ENCODE peak calls at places on chromosomes 12 and 14, in six cellular contexts. One of them, this sample, is unnamed.

GRCh38 chr12:89345830-89346740 is 6.2 kb downstream of the DUSP6 start:
- DNase-seq in GM12878: peak; percentile 88
- DNase-seq in K562: no peak
- DNase-seq in GM12891: peak; percentile 46
- DNase-seq in H1: no peak
- DNase-seq in HepG2: no peak
- DNase-seq in this sample: peak; percentile 41

GRCh38 chr14:67270354-67270753 is 29.1 kb downstream of the PALS1 start:
- DNase-seq in GM12891: no peak
- DNase-seq in GM12878: no peak
- DNase-seq in K562: no peak
- DNase-seq in H1: no peak
- DNase-seq in HepG2: no peak
- DNase-seq in this sample: no peak

GRCh38 chr14:52922656-52923055 is 28.2 kb downstream of the FERMT2 start:
- DNase-seq in H1: no peak
- DNase-seq in K562: no peak
- DNase-seq in HepG2: no peak
- DNase-seq in GM12891: no peak
- DNase-seq in GM12878: no peak
- DNase-seq in this sample: no peak

GRCh38 chr14:59541731-59542130 is 34.9 kb downstream of the CCDC175 start:
- DNase-seq in GM12891: no peak
- DNase-seq in K562: no peak
- DNase-seq in H1: no peak
- DNase-seq in HepG2: no peak
- DNase-seq in GM12878: no peak
- DNase-seq in this sample: no peak

GRCh38 chr12:51887476-51888315 is at the start of gene ANKRD33:
- DNase-seq in H1: no peak
- DNase-seq in GM12878: no peak
- DNase-seq in HepG2: no peak
- DNase-seq in GM12891: no peak
- DNase-seq in K562: peak; percentile 88
- DNase-seq in this sample: no peak

GRCh38 chr12:112985655-112986290 is 7.5 kb downstream of the OAS2 start:
- DNase-seq in GM12891: no peak
- DNase-seq in HepG2: no peak
- DNase-seq in GM12878: no peak
- DNase-seq in H1: no peak
- DNase-seq in K562: no peak
- DNase-seq in this sample: no peak

GRCh38 chr14:22646570-22647254 is 2.6 kb upstream of the OR6J1 start:
- DNase-seq in HepG2: no peak
- DNase-seq in GM12878: no peak
- DNase-seq in K562: no peak
- DNase-seq in H1: no peak
- DNase-seq in GM12891: no peak
- DNase-seq in this sample: no peak

GRCh38 chr14:23094666-23095195 is at the start of gene ACIN1:
- DNase-seq in HepG2: peak; percentile 95
- DNase-seq in GM12878: peak; percentile 65
- DNase-seq in H1: no peak
- DNase-seq in K562: peak; percentile 91
- DNase-seq in GM12891: peak; percentile 56
- DNase-seq in this sample: peak; percentile 53

GRCh38 chr14:61434315-61434714 is 112.9 kb downstream of the PRKCH start:
- DNase-seq in H1: no peak
- DNase-seq in HepG2: no peak
- DNase-seq in GM12891: no peak
- DNase-seq in K562: no peak
- DNase-seq in GM12878: no peak
- DNase-seq in this sample: no peak

GRCh38 chr12:116861331-116861730 is 19.9 kb downstream of the HRK start:
- DNase-seq in H1: no peak
- DNase-seq in GM12878: peak; percentile 43
- DNase-seq in K562: peak; percentile 22
- DNase-seq in HepG2: no peak
- DNase-seq in GM12891: no peak
- DNase-seq in this sample: no peak

GRCh38 chr14:44316647-44317432 is 190.2 kb downstream of the FSCB start:
- DNase-seq in K562: peak; percentile 36
- DNase-seq in GM12891: no peak
- DNase-seq in H1: no peak
- DNase-seq in HepG2: peak; percentile 58
- DNase-seq in GM12878: no peak
- DNase-seq in this sample: no peak

GRCh38 chr14:37697489-37698121 is 102.2 kb downstream of the TTC6 start:
- DNase-seq in H1: no peak
- DNase-seq in HepG2: peak; percentile 96
- DNase-seq in K562: no peak
- DNase-seq in GM12878: no peak
- DNase-seq in GM12891: no peak
- DNase-seq in this sample: no peak

GRCh38 chr14:78754059-78754458 is 583.9 kb downstream of the NRXN3 start:
- DNase-seq in K562: no peak
- DNase-seq in H1: no peak
- DNase-seq in GM12891: no peak
- DNase-seq in HepG2: no peak
- DNase-seq in GM12878: no peak
- DNase-seq in this sample: no peak

GRCh38 chr12:102527256-102527720 is 46.9 kb upstream of the IGF1 start:
- DNase-seq in GM12891: no peak
- DNase-seq in H1: no peak
- DNase-seq in K562: no peak
- DNase-seq in GM12878: no peak
- DNase-seq in HepG2: no peak
- DNase-seq in this sample: no peak

GRCh38 chr12:29131539-29131938 is 17.5 kb upstream of the FAR2 start:
- DNase-seq in K562: no peak
- DNase-seq in GM12891: no peak
- DNase-seq in GM12878: no peak
- DNase-seq in HepG2: no peak
- DNase-seq in H1: no peak
- DNase-seq in this sample: no peak

GRCh38 chr12:6955462-6956331 is 4.5 kb downstream of the PTPN6 start:
- DNase-seq in H1: no peak
- DNase-seq in K562: no peak
- DNase-seq in GM12891: no peak
- DNase-seq in GM12878: no peak
- DNase-seq in HepG2: no peak
- DNase-seq in this sample: no peak

GRCh38 chr14:25103820-25104219 is 53.9 kb upstream of the STXBP6 start:
- DNase-seq in GM12891: no peak
- DNase-seq in K562: no peak
- DNase-seq in H1: no peak
- DNase-seq in HepG2: no peak
- DNase-seq in GM12878: no peak
- DNase-seq in this sample: no peak

GRCh38 chr14:25110101-25110500 is 60.2 kb upstream of the STXBP6 start:
- DNase-seq in GM12878: no peak
- DNase-seq in K562: no peak
- DNase-seq in GM12891: no peak
- DNase-seq in HepG2: no peak
- DNase-seq in H1: no peak
- DNase-seq in this sample: no peak

GRCh38 chr14:25113394-25113793 is 63.4 kb upstream of the STXBP6 start:
- DNase-seq in HepG2: no peak
- DNase-seq in GM12891: no peak
- DNase-seq in GM12878: no peak
- DNase-seq in H1: no peak
- DNase-seq in K562: no peak
- DNase-seq in this sample: no peak

GRCh38 chr14:25111061-25111601 is 61.2 kb upstream of the STXBP6 start:
- DNase-seq in GM12891: no peak
- DNase-seq in K562: no peak
- DNase-seq in GM12878: no peak
- DNase-seq in HepG2: peak; percentile 56
- DNase-seq in H1: no peak
- DNase-seq in this sample: no peak

GRCh38 chr14:25108959-25109358 is 59.0 kb upstream of the STXBP6 start:
- DNase-seq in GM12878: no peak
- DNase-seq in HepG2: peak; percentile 32
- DNase-seq in K562: no peak
- DNase-seq in GM12891: no peak
- DNase-seq in H1: no peak
- DNase-seq in this sample: no peak
- TF ChIP-seq TAF1 in GM12878: no peak
- TF ChIP-seq TAF1 in HepG2: no peak
- TF ChIP-seq TAF1 in K562: no peak
- TF ChIP-seq TAF1 in GM12891: no peak
- TF ChIP-seq TAF1 in H1: no peak
- TF ChIP-seq TAF1 in this sample: no peak

DNA sequence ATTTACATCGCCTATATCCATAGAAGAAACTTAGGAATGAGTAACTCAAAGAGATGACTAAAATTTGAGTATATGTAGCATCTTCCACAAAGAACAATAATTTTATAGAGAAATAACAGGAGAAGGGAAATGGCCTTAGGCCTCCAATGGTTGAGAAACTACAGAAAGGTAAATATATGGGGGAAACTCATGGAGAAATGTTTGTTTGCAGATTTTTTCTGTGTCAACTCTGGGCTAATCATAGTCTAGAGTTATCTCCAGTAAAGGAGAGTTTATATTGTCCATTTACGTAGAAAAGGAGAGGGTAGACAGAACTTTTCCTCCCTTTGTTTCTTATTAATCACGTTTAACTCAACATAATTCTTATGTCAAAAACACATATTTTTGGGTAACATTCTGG is 244.2 kb downstream of the GLT1D1 start:
- DNase-seq in H1: no peak
- DNase-seq in GM12878: no peak
- DNase-seq in K562: no peak
- DNase-seq in HepG2: no peak
- DNase-seq in GM12891: no peak
- DNase-seq in this sample: no peak
- TF ChIP-seq POLR2A in H1: no peak
- TF ChIP-seq POLR2A in GM12878: no peak
- TF ChIP-seq POLR2A in K562: no peak
- TF ChIP-seq POLR2A in HepG2: no peak
- TF ChIP-seq POLR2A in GM12891: no peak
- TF ChIP-seq POLR2A in this sample: no peak

DNA sequence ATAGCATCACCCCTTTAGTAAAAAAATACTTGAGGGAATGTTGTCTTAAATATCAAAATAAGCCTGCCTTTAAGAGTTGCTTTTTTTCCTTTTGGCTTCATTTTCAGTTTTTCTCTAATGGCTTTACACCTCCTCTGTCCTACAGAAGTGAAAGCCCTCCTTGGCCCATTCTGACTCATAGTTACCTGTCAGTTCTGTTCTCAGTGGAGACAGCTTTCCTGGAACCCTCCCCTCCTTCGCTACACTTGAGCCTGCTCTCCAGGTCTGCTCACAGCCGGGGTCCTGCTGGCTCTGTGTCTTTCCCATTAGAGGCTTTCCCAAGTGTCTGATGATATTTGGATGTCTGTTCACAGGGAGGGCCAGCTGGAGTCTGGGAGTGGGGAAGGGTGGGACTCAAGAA is 84.0 kb downstream of the PELI2 start:
- DNase-seq in HepG2: no peak
- DNase-seq in GM12891: no peak
- DNase-seq in H1: no peak
- DNase-seq in GM12878: no peak
- DNase-seq in K562: no peak
- DNase-seq in this sample: no peak
- TF ChIP-seq POLR2AphosphoS5 in HepG2: no peak
- TF ChIP-seq POLR2AphosphoS5 in GM12891: no peak
- TF ChIP-seq POLR2AphosphoS5 in H1: no peak
- TF ChIP-seq POLR2AphosphoS5 in GM12878: no peak
- TF ChIP-seq POLR2AphosphoS5 in K562: no peak
- TF ChIP-seq POLR2AphosphoS5 in this sample: no peak

GRCh38 chr12:13173537-13173936 is 23.0 kb upstream of the EMP1 start:
- DNase-seq in HepG2: no peak
- DNase-seq in GM12878: peak; percentile 80
- DNase-seq in H1: no peak
- DNase-seq in GM12891: peak; percentile 27
- DNase-seq in K562: no peak
- DNase-seq in this sample: peak; percentile 36
- TF ChIP-seq TAF1 in HepG2: no peak
- TF ChIP-seq TAF1 in GM12878: no peak
- TF ChIP-seq TAF1 in H1: no peak
- TF ChIP-seq TAF1 in GM12891: no peak
- TF ChIP-seq TAF1 in K562: no peak
- TF ChIP-seq TAF1 in this sample: no peak

GRCh38 chr12:62731378-62731710 is 203.6 kb downstream of the PPM1H start:
- DNase-seq in H1: no peak
- DNase-seq in HepG2: no peak
- DNase-seq in GM12891: no peak
- DNase-seq in K562: no peak
- DNase-seq in GM12878: no peak
- DNase-seq in this sample: no peak
- TF ChIP-seq POLR2A in H1: no peak
- TF ChIP-seq POLR2A in HepG2: no peak
- TF ChIP-seq POLR2A in GM12891: no peak
- TF ChIP-seq POLR2A in K562: no peak
- TF ChIP-seq POLR2A in GM12878: no peak
- TF ChIP-seq POLR2A in this sample: no peak

GRCh38 chr14:93048843-93049242 is 66.9 kb downstream of the ITPK1 start:
- DNase-seq in HepG2: no peak
- DNase-seq in GM12891: no peak
- DNase-seq in GM12878: no peak
- DNase-seq in K562: no peak
- DNase-seq in H1: no peak
- DNase-seq in this sample: no peak

GRCh38 chr14:93051600-93052546 is 63.9 kb downstream of the ITPK1 start:
- DNase-seq in K562: no peak
- DNase-seq in GM12891: no peak
- DNase-seq in H1: peak; percentile 67
- DNase-seq in HepG2: no peak
- DNase-seq in GM12878: no peak
- DNase-seq in this sample: no peak

GRCh38 chr14:93050761-93051160 is 65.0 kb downstream of the ITPK1 start:
- DNase-seq in GM12891: no peak
- DNase-seq in HepG2: no peak
- DNase-seq in K562: no peak
- DNase-seq in GM12878: no peak
- DNase-seq in H1: no peak
- DNase-seq in this sample: no peak

GRCh38 chr14:93049295-93049694 is 66.4 kb downstream of the ITPK1 start:
- DNase-seq in GM12878: no peak
- DNase-seq in K562: no peak
- DNase-seq in HepG2: no peak
- DNase-seq in H1: no peak
- DNase-seq in GM12891: no peak
- DNase-seq in this sample: no peak

DNA sequence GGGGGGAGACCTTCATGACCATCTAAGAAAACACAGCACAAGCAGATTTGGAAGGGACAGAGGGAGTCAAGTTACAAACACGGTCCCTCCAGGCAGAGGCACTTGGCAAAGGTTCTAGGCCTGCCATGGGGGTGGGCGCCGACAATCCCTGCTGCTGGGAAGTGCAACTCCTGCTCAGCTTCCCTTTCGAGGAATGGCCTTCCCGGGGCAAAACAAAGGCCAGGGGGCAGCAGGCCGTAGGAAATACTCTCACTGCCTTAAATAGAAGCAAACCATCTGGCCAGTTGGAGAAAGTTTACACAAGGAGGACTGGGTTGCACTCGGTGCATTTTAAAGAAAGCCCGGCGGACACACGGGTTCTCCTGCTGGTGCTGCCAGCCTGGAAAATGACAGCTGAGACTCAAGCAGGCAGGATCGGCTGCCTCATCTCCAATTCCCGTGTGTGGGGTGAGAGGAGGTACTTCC is 65.8 kb downstream of the ITPK1 start:
- DNase-seq in GM12891: no peak
- DNase-seq in GM12878: no peak
- DNase-seq in HepG2: no peak
- DNase-seq in K562: no peak
- DNase-seq in H1: no peak
- DNase-seq in this sample: no peak
- TF ChIP-seq POLR2AphosphoS5 in GM12891: no peak
- TF ChIP-seq POLR2AphosphoS5 in GM12878: no peak
- TF ChIP-seq POLR2AphosphoS5 in HepG2: no peak
- TF ChIP-seq POLR2AphosphoS5 in K562: no peak
- TF ChIP-seq POLR2AphosphoS5 in H1: no peak
- TF ChIP-seq POLR2AphosphoS5 in this sample: no peak